ENCODE peak calls at places on chromosomes 7 and 10, in five cellular contexts. One of them, this sample, is unnamed.

GRCh38 chr7:66238712-66239466 is 33.8 kb downstream of the TPST1 start:
- DNase-seq in brain microvascular endothelial cell: no peak
- DNase-seq in endodermal cell: no peak
- DNase-seq in cardiac muscle cell: no peak
- DNase-seq in mesenchymal stem cell: no peak
- DNase-seq in this sample: no peak

GRCh38 chr10:90306187-90306586 is 551.7 kb downstream of the HTR7 start:
- DNase-seq in mesenchymal stem cell: peak
- DNase-seq in endodermal cell: no peak
- DNase-seq in brain microvascular endothelial cell: peak
- DNase-seq in cardiac muscle cell: peak
- DNase-seq in this sample: no peak

GRCh38 chr7:28478661-28479060 is 66.3 kb downstream of the CREB5 start:
- DNase-seq in cardiac muscle cell: peak
- DNase-seq in mesenchymal stem cell: no peak
- DNase-seq in brain microvascular endothelial cell: no peak
- DNase-seq in endodermal cell: no peak
- DNase-seq in this sample: no peak

GRCh38 chr7:143040209-143040710 is 11.9 kb upstream of the OR6V1 start:
- DNase-seq in brain microvascular endothelial cell: no peak
- DNase-seq in mesenchymal stem cell: no peak
- DNase-seq in endodermal cell: no peak
- DNase-seq in cardiac muscle cell: no peak
- DNase-seq in this sample: no peak

GRCh38 chr7:140294454-140294853 is 103.9 kb downstream of the SLC37A3 start:
- DNase-seq in mesenchymal stem cell: no peak
- DNase-seq in cardiac muscle cell: no peak
- DNase-seq in brain microvascular endothelial cell: no peak
- DNase-seq in endodermal cell: no peak
- DNase-seq in this sample: no peak

GRCh38 chr10:33046792-33047191 is 88.8 kb upstream of the ITGB1 start:
- DNase-seq in brain microvascular endothelial cell: no peak
- DNase-seq in mesenchymal stem cell: no peak
- DNase-seq in endodermal cell: no peak
- DNase-seq in cardiac muscle cell: no peak
- DNase-seq in this sample: no peak

GRCh38 chr7:23530901-23531793 is 634 bp downstream of the TRA2A start:
- DNase-seq in endodermal cell: peak
- DNase-seq in brain microvascular endothelial cell: peak
- DNase-seq in cardiac muscle cell: peak
- DNase-seq in mesenchymal stem cell: peak
- DNase-seq in this sample: peak

GRCh38 chr7:92809397-92810241 is 26.8 kb downstream of the CDK6 start:
- DNase-seq in mesenchymal stem cell: peak
- DNase-seq in cardiac muscle cell: peak
- DNase-seq in endodermal cell: peak
- DNase-seq in brain microvascular endothelial cell: peak
- DNase-seq in this sample: no peak

GRCh38 chr7:35801392-35802101 is 690 bp downstream of the SEPTIN7 start:
- DNase-seq in mesenchymal stem cell: peak
- DNase-seq in endodermal cell: peak
- DNase-seq in cardiac muscle cell: peak
- DNase-seq in brain microvascular endothelial cell: peak
- DNase-seq in this sample: peak

GRCh38 chr10:113382691-113383090 is 170.2 kb upstream of the HABP2 start:
- DNase-seq in cardiac muscle cell: no peak
- DNase-seq in endodermal cell: no peak
- DNase-seq in mesenchymal stem cell: peak
- DNase-seq in brain microvascular endothelial cell: no peak
- DNase-seq in this sample: no peak

GRCh38 chr7:30988346-30989005 is 24.7 kb downstream of the GHRHR start:
- DNase-seq in endodermal cell: peak
- DNase-seq in mesenchymal stem cell: no peak
- DNase-seq in brain microvascular endothelial cell: no peak
- DNase-seq in cardiac muscle cell: peak
- DNase-seq in this sample: peak

GRCh38 chr7:85776691-85777363 is 590.0 kb upstream of the SEMA3D start:
- DNase-seq in brain microvascular endothelial cell: no peak
- DNase-seq in endodermal cell: no peak
- DNase-seq in cardiac muscle cell: no peak
- DNase-seq in mesenchymal stem cell: no peak
- DNase-seq in this sample: no peak

GRCh38 chr10:71651428-71651827 is 68.2 kb downstream of the C10orf105 start:
- DNase-seq in brain microvascular endothelial cell: no peak
- DNase-seq in mesenchymal stem cell: no peak
- DNase-seq in cardiac muscle cell: no peak
- DNase-seq in endodermal cell: no peak
- DNase-seq in this sample: no peak

GRCh38 chr7:137953692-137954470 is 48.0 kb downstream of the CREB3L2 start:
- DNase-seq in brain microvascular endothelial cell: peak
- DNase-seq in mesenchymal stem cell: peak
- DNase-seq in cardiac muscle cell: peak
- DNase-seq in endodermal cell: peak
- DNase-seq in this sample: no peak

GRCh38 chr7:143318661-143319060 is 2.8 kb downstream of the CLCN1 start:
- DNase-seq in endodermal cell: no peak
- DNase-seq in cardiac muscle cell: peak
- DNase-seq in brain microvascular endothelial cell: peak
- DNase-seq in mesenchymal stem cell: peak
- DNase-seq in this sample: no peak

GRCh38 chr7:120441850-120442249 is 168.9 kb downstream of the KCND2 start:
- DNase-seq in mesenchymal stem cell: no peak
- DNase-seq in endodermal cell: no peak
- DNase-seq in brain microvascular endothelial cell: no peak
- DNase-seq in cardiac muscle cell: no peak
- DNase-seq in this sample: no peak

GRCh38 chr7:105027176-105027853 is 13.3 kb downstream of the KMT2E start:
- DNase-seq in cardiac muscle cell: no peak
- DNase-seq in brain microvascular endothelial cell: no peak
- DNase-seq in mesenchymal stem cell: no peak
- DNase-seq in endodermal cell: no peak
- DNase-seq in this sample: no peak

GRCh38 chr10:71927669-71928592 is 36.3 kb upstream of the CHST3 start:
- DNase-seq in cardiac muscle cell: peak
- DNase-seq in mesenchymal stem cell: peak
- DNase-seq in endodermal cell: no peak
- DNase-seq in brain microvascular endothelial cell: no peak
- DNase-seq in this sample: no peak

GRCh38 chr7:102125127-102125561 is 161.5 kb upstream of the SH2B2 start:
- DNase-seq in cardiac muscle cell: peak
- DNase-seq in brain microvascular endothelial cell: peak
- DNase-seq in endodermal cell: peak
- DNase-seq in mesenchymal stem cell: peak
- DNase-seq in this sample: no peak
- H3K27ac ChIP-seq in cardiac muscle cell: peak
- H3K27ac ChIP-seq in brain microvascular endothelial cell: peak
- H3K27ac ChIP-seq in endodermal cell: peak
- H3K27ac ChIP-seq in mesenchymal stem cell: peak
- H3K27ac ChIP-seq in this sample: no peak

GRCh38 chr7:1691096-1691495 is 21.0 kb downstream of the ELFN1 start:
- DNase-seq in brain microvascular endothelial cell: no peak
- DNase-seq in mesenchymal stem cell: no peak
- DNase-seq in cardiac muscle cell: no peak
- DNase-seq in endodermal cell: peak
- DNase-seq in this sample: no peak
- H3K27ac ChIP-seq in brain microvascular endothelial cell: no peak
- H3K27ac ChIP-seq in mesenchymal stem cell: peak
- H3K27ac ChIP-seq in cardiac muscle cell: no peak
- H3K27ac ChIP-seq in endodermal cell: no peak
- H3K27ac ChIP-seq in this sample: peak

GRCh38 chr7:69817096-69817495 is 218.8 kb downstream of the AUTS2 start:
- DNase-seq in cardiac muscle cell: peak
- DNase-seq in mesenchymal stem cell: no peak
- DNase-seq in endodermal cell: no peak
- DNase-seq in brain microvascular endothelial cell: no peak
- DNase-seq in this sample: no peak

GRCh38 chr7:69814421-69814962 is 216.2 kb downstream of the AUTS2 start:
- DNase-seq in brain microvascular endothelial cell: no peak
- DNase-seq in mesenchymal stem cell: no peak
- DNase-seq in endodermal cell: peak
- DNase-seq in cardiac muscle cell: peak
- DNase-seq in this sample: peak

GRCh38 chr7:69813637-69814240 is 215.5 kb downstream of the AUTS2 start:
- DNase-seq in mesenchymal stem cell: no peak
- DNase-seq in cardiac muscle cell: no peak
- DNase-seq in endodermal cell: no peak
- DNase-seq in brain microvascular endothelial cell: no peak
- DNase-seq in this sample: no peak

GRCh38 chr7:69811682-69812344 is 213.5 kb downstream of the AUTS2 start:
- DNase-seq in brain microvascular endothelial cell: no peak
- DNase-seq in mesenchymal stem cell: no peak
- DNase-seq in cardiac muscle cell: no peak
- DNase-seq in endodermal cell: no peak
- DNase-seq in this sample: no peak

GRCh38 chr7:69812756-69813155 is 214.5 kb downstream of the AUTS2 start:
- DNase-seq in mesenchymal stem cell: no peak
- DNase-seq in cardiac muscle cell: no peak
- DNase-seq in endodermal cell: no peak
- DNase-seq in brain microvascular endothelial cell: no peak
- DNase-seq in this sample: no peak
- H3K27ac ChIP-seq in mesenchymal stem cell: no peak
- H3K27ac ChIP-seq in cardiac muscle cell: no peak
- H3K27ac ChIP-seq in endodermal cell: no peak
- H3K27ac ChIP-seq in brain microvascular endothelial cell: no peak
- H3K27ac ChIP-seq in this sample: no peak

GRCh38 chr10:95782274-95782830 is 26.4 kb downstream of the ENTPD1 start:
- DNase-seq in cardiac muscle cell: no peak
- DNase-seq in mesenchymal stem cell: no peak
- DNase-seq in endodermal cell: no peak
- DNase-seq in brain microvascular endothelial cell: no peak
- DNase-seq in this sample: no peak
- H3K27ac ChIP-seq in cardiac muscle cell: no peak
- H3K27ac ChIP-seq in mesenchymal stem cell: no peak
- H3K27ac ChIP-seq in endodermal cell: no peak
- H3K27ac ChIP-seq in brain microvascular endothelial cell: no peak
- H3K27ac ChIP-seq in this sample: no peak

DNA sequence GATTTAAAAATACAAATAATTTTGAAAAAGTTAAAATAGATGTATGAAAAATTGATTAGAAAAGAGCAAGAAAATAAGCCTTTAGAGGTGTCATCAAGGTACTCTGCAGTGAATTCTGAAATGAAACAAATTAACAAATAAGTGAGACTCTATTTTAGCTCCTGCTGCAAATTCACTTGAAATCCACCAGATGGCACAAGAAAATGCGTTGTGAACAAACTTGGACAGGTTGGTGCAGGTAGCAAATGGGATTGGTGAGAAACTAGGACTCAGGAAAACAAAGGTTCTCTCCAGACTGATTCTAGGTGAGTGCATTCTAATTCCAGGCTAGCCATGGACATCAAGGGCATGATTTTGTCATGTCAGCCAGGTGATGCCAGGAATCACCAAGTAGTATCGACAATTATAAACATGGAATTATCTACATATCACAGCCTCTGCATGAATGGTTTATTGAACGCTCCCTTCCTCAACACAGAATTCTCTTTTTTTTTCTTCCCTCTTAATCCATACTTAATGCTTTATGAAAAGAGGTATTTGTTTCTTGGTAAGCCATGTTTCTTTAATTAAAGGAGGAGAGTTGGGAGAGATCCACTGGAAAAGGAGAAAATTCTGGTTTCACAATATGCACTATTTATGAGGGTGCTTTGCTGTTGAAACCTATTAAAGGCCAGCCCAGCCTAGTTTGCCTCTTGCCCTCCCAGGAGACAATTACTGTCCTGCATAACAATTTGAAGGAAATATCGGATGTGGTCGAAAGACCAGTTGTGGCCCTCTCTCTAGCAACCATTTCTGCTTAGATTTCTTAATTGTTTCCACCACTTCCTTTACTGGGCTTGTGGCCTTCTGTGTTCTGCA is 118.1 kb downstream of the ZNF365 start:
- DNase-seq in mesenchymal stem cell: peak
- DNase-seq in endodermal cell: no peak
- DNase-seq in brain microvascular endothelial cell: no peak
- DNase-seq in cardiac muscle cell: peak
- DNase-seq in this sample: no peak
- H3K27ac ChIP-seq in mesenchymal stem cell: no peak
- H3K27ac ChIP-seq in endodermal cell: no peak
- H3K27ac ChIP-seq in brain microvascular endothelial cell: no peak
- H3K27ac ChIP-seq in cardiac muscle cell: no peak
- H3K27ac ChIP-seq in this sample: no peak

GRCh38 chr10:102452672-102453340 is 1.5 kb upstream of the C10orf95 start:
- DNase-seq in endodermal cell: no peak
- DNase-seq in cardiac muscle cell: peak
- DNase-seq in brain microvascular endothelial cell: peak
- DNase-seq in mesenchymal stem cell: peak
- DNase-seq in this sample: no peak
- H3K27ac ChIP-seq in endodermal cell: no peak
- H3K27ac ChIP-seq in cardiac muscle cell: no peak
- H3K27ac ChIP-seq in brain microvascular endothelial cell: no peak
- H3K27ac ChIP-seq in mesenchymal stem cell: no peak
- H3K27ac ChIP-seq in this sample: peak